ENCODE peak calls at places on chromosomes 13 and 19, in seven cellular contexts. U is lower leg skin, F is mesendoderm, O is foreskin fibroblast, Z is transverse colon, V is thoracic aorta, M is choroid plexus epithelial cell. S is an unnamed sample.

GRCh38 chr13:104143760-104144406 is 1077.7 kb upstream of the SLC10A2 start:
- DNase-seq in U (no peak), V (no peak), O (peak; percentile 1), F (peak; percentile 3), Z (no peak), M (no peak), S (no peak)

GRCh38 chr13:109344552-109345157 is 441.7 kb downstream of the IRS2 start:
- DNase-seq in M (peak; percentile 64), U (no peak), O (peak; percentile 78), V (no peak), Z (no peak), F (peak; percentile 51), S (no peak)

GRCh38 chr19:12779162-12779993 is 4.0 kb upstream of the HOOK2 start:
- DNase-seq in M (peak; percentile 97), O (peak; percentile 85), Z (peak; percentile 46), F (peak; percentile 71), V (no peak), U (peak; percentile 90), S (no peak)

GRCh38 chr13:29481603-29482002 is 113.9 kb downstream of the SLC7A1 start:
- DNase-seq in F (no peak), Z (no peak), O (no peak), V (no peak), M (no peak), U (no peak), S (no peak)

GRCh38 chr19:29263305-29264080 is 50.5 kb upstream of the UQCRFS1 start:
- DNase-seq in Z (peak; percentile 34), V (no peak), O (peak; percentile 63), F (peak; percentile 74), U (peak; percentile 90), M (peak; percentile 37), S (no peak)

GRCh38 chr13:34816543-34816942 is 125.5 kb upstream of the NBEA start:
- DNase-seq in V (no peak), M (peak; percentile 28), U (no peak), F (no peak), O (peak; percentile 11), Z (no peak), S (no peak)

GRCh38 chr13:110216006-110216402 is 91.0 kb downstream of the COL4A1 start:
- DNase-seq in U (no peak), M (no peak), Z (no peak), V (no peak), F (no peak), O (no peak), S (no peak)

GRCh38 chr19:38173324-38174041 is 50.5 kb downstream of the DPF1 start:
- DNase-seq in Z (no peak), V (peak; percentile 67), O (peak; percentile 78), U (peak; percentile 92), F (no peak), M (no peak), S (peak; percentile 82)

GRCh38 chr19:32674153-32674958 is 624 bp downstream of the ANKRD27 start:
- DNase-seq in V (no peak), Z (no peak), O (peak; percentile 39), U (no peak), M (no peak), F (no peak), S (no peak)

GRCh38 chr19:11626252-11626651 is 29.0 kb downstream of the ZNF627 start:
- DNase-seq in F (no peak), V (no peak), M (no peak), U (no peak), Z (peak; percentile 9), O (no peak), S (no peak)

GRCh38 chr13:106381083-106381482 is 154.4 kb downstream of the EFNB2 start:
- DNase-seq in U (no peak), M (peak; percentile 76), Z (no peak), O (no peak), V (no peak), F (peak; percentile 95), S (no peak)

DNA sequence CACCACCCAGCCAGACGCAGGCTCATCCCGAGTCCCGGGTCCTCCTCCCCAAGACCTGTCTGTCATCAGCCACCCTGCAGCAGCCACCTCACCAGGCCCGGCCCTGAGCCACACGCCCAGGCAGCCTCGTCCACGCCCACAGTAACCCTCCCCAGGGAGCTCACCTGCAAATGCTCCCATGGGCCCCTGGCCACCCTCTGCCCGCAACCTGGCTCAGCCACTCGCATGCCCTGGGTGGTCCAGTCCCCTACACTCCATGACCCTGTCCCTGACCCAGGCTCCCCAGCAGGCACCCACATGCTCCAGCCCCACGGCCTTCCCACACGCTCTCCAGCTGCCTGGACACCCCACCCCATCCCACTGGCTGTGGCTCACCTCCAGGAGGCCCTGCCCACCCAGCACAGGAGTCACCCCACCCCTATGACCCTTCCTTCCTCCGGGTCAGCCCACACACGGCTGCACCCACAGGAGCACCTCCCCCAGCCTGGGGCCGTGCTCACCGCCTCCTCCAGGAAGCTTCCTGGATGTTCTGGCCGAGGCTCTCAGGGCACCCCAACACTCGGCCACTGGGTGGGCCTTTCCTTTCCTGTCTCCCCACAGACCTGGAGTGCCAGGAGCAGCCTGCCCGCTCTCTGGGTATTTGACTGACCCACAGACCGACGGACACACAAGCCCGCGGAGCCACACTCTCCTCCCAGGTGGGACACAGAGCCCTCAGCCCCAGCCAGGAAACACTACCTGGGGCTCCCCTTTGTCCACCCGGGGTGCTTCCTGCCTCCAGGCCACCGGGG is 3.6 kb downstream of the TMEM259 start:
- DNase-seq in V (no peak), M (no peak), Z (peak; percentile 71), U (no peak), O (no peak), F (no peak), S (no peak)
- H3K4me3 ChIP-seq in V (peak overlapping the region; percentile 38), M (no peak overlapping the region), Z (peak overlapping the region; percentile 0), U (no peak overlapping the region), O (peak overlapping the region; percentile 6), F (no peak overlapping the region), S (peak overlapping the region; percentile 4)

GRCh38 chr19:45408121-45408520 is 1.7 kb downstream of the POLR1G start:
- DNase-seq in O (no peak), F (no peak), Z (no peak), V (no peak), U (no peak), M (no peak), S (no peak)

GRCh38 chr19:45405435-45406164 is 731 bp upstream of the PPP1R13L start:
- DNase-seq in V (peak; percentile 65), O (peak; percentile 95), M (peak; percentile 90), F (peak; percentile 98), Z (peak; percentile 92), U (peak; percentile 98), S (peak; percentile 94)

GRCh38 chr19:45408830-45409593 is 2.6 kb downstream of the POLR1G start:
- DNase-seq in F (no peak), V (no peak), M (no peak), Z (no peak), O (no peak), U (no peak), S (no peak)

GRCh38 chr19:45406165-45406956 is at the start of gene POLR1G:
- DNase-seq in V (no peak), Z (peak; percentile 84), M (peak; percentile 88), F (peak; percentile 95), O (peak; percentile 88), U (peak; percentile 95), S (peak; percentile 85)

DNA sequence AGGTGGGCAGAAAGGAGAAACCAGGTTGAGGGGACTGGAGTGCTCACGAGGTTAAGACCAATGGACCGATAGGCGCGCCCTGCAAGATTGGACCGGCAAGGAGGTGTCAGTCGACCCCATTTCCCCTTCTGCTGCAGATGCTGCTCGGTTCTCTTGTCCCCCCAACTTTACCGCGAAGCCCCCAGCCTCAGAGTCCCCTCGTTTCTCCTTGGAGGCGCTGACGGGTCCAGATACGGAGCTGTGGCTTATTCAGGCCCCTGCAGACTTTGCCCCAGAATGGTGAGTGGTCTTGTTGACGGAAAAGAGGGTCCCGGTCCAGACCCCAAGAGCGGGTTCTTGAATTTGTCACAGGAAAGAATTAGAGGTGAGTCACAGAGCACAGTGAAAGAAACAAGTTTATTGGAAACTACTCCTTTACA is 522 bp downstream of the POLR1G start:
- DNase-seq in Z (no peak), M (no peak), F (no peak), V (no peak), U (no peak), O (no peak), S (no peak)
- H3K4me3 ChIP-seq in Z (peak overlapping the region; percentile 86), M (peak overlapping the region; percentile 94), F (peak overlapping the region; percentile 98), V (peak overlapping the region; percentile 88), U (peak overlapping the region; percentile 61), O (peak overlapping the region; percentile 62), S (peak overlapping the region; percentile 92)

GRCh38 chr19:55435020-55435419 is 8.1 kb downstream of the SHISA7 start:
- DNase-seq in O (no peak), V (no peak), U (no peak), M (no peak), Z (no peak), F (no peak), S (no peak)

GRCh38 chr19:55432355-55432959 is 10.6 kb downstream of the SHISA7 start:
- DNase-seq in F (no peak), O (no peak), M (no peak), V (no peak), Z (no peak), U (no peak), S (no peak)

GRCh38 chr19:55431183-55431582 is 11.9 kb downstream of the SHISA7 start:
- DNase-seq in O (no peak), V (no peak), Z (no peak), U (no peak), F (no peak), M (no peak), S (no peak)

GRCh38 chr19:55434356-55434755 is 8.7 kb downstream of the SHISA7 start:
- DNase-seq in O (no peak), V (no peak), Z (no peak), F (no peak), U (no peak), M (no peak), S (no peak)

DNA sequence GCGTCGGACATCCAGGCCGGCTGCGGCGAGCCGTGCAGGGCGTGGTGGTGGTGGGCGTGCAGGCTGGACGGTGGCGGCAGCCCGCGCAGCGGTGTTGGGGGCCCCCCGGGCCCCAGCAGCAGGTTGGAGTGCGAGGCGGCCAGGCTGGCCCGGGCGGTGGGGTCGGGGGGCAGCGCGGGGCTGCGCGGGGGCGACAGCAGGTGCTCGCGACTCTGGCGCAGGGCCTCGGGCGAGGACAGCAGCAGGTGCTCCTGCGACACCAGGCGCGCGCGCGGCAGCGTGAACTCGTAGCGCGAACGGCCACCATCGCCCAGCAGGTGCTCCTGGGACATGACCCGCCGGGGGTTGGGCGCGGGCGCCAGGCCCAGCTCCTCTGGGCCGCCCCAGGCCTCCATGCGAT is 9.8 kb downstream of the SHISA7 start:
- DNase-seq in M (no peak), O (no peak), V (no peak), F (no peak), Z (no peak), U (no peak), S (no peak)
- H3K4me3 ChIP-seq in M (no peak overlapping the region), O (no peak overlapping the region), V (no peak overlapping the region), F (no peak overlapping the region), Z (no peak overlapping the region), U (no peak overlapping the region), S (no peak overlapping the region)

GRCh38 chr13:24747248-24748151 is 16.5 kb upstream of the RNF17 start:
- DNase-seq in V (no peak), F (peak; percentile 36), U (peak; percentile 76), M (peak; percentile 15), O (peak; percentile 18), Z (peak; percentile 24), S (no peak)
- H3K4me3 ChIP-seq in V (peak overlapping the region; percentile 53), F (no peak overlapping the region), U (no peak overlapping the region), M (peak overlapping the region; percentile 35), O (peak overlapping the region; percentile 35), Z (peak overlapping the region; percentile 45), S (peak overlapping the region; percentile 27)